ENCODE peak calls at places on chromosomes 6 and 20, in four cellular contexts. One of them, this sample, is unnamed.
A peak's percentile ranks its signal among the peaks of the same experiment; 100 is the strongest.

GRCh38 chr6:150539111-150539510 is 60.6 kb upstream of the PLEKHG1 start:
- DNase-seq in astrocyte of the spinal cord: no peak
- DNase-seq in neural crest cell: no peak
- DNase-seq in AG09309: no peak
- DNase-seq in this sample: no peak

GRCh38 chr20:37305079-37305478 is 15.6 kb downstream of the MANBAL start:
- DNase-seq in AG09309: no peak
- DNase-seq in astrocyte of the spinal cord: no peak
- DNase-seq in neural crest cell: no peak
- DNase-seq in this sample: no peak

GRCh38 chr20:52859156-52859887 is 112.8 kb upstream of the TSHZ2 start:
- DNase-seq in AG09309: no peak
- DNase-seq in neural crest cell: no peak
- DNase-seq in astrocyte of the spinal cord: peak; percentile 63
- DNase-seq in this sample: peak; percentile 4

GRCh38 chr6:25302677-25303128 is 23.5 kb downstream of the CARMIL1 start:
- DNase-seq in astrocyte of the spinal cord: peak; percentile 62
- DNase-seq in neural crest cell: no peak
- DNase-seq in AG09309: peak; percentile 82
- DNase-seq in this sample: peak; percentile 37

GRCh38 chr20:24862606-24863005 is 86.5 kb upstream of the CST7 start:
- DNase-seq in neural crest cell: no peak
- DNase-seq in AG09309: no peak
- DNase-seq in astrocyte of the spinal cord: no peak
- DNase-seq in this sample: no peak

GRCh38 chr20:36463212-36464061 is 77.9 kb upstream of the MYL9 start:
- DNase-seq in astrocyte of the spinal cord: no peak
- DNase-seq in neural crest cell: no peak
- DNase-seq in AG09309: no peak
- DNase-seq in this sample: no peak

GRCh38 chr20:23244207-23244915 is 106.2 kb upstream of the NXT1 start:
- DNase-seq in AG09309: no peak
- DNase-seq in neural crest cell: no peak
- DNase-seq in astrocyte of the spinal cord: no peak
- DNase-seq in this sample: no peak

GRCh38 chr6:49550413-49551125 is at the start of gene C6orf141:
- DNase-seq in AG09309: no peak
- DNase-seq in astrocyte of the spinal cord: no peak
- DNase-seq in neural crest cell: peak; percentile 30
- DNase-seq in this sample: no peak

GRCh38 chr6:56051199-56051598 is 175.8 kb upstream of the BMP5 start:
- DNase-seq in astrocyte of the spinal cord: no peak
- DNase-seq in neural crest cell: no peak
- DNase-seq in AG09309: no peak
- DNase-seq in this sample: no peak

GRCh38 chr20:60062431-60063336 is 104.5 kb downstream of the CDH26 start:
- DNase-seq in astrocyte of the spinal cord: peak; percentile 71
- DNase-seq in neural crest cell: no peak
- DNase-seq in AG09309: peak; percentile 82
- DNase-seq in this sample: peak; percentile 74

DNA sequence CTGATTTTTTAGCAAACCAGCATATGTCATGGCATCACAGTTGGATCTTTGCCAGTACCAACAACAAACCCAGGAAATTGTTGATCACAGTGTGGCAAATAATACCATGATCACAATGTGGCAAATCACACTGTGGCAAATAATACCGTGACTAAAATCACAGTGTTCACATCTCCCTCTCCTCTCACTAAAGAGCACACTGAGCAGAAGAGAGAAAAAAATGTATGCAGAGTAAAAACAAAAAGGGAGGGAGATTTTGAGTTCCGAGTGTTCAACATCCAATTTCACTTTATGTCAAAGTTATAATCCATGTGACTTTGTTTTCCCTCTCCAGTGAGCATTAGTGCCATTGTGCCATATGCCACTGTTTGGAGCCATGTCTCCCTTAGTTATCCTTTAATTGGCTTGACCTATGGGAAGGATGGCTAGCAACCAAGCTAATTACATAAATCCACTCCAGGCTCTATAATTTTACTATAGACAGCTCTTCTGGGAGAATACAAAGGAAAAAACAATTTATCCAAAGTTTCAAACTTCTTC is 1059.5 kb downstream of the HACE1 start:
- DNase-seq in astrocyte of the spinal cord: no peak
- DNase-seq in neural crest cell: no peak
- DNase-seq in AG09309: no peak
- DNase-seq in this sample: no peak
- TF ChIP-seq CTCF in astrocyte of the spinal cord: no peak
- TF ChIP-seq CTCF in neural crest cell: no peak
- TF ChIP-seq CTCF in AG09309: no peak
- TF ChIP-seq CTCF in this sample: no peak

DNA sequence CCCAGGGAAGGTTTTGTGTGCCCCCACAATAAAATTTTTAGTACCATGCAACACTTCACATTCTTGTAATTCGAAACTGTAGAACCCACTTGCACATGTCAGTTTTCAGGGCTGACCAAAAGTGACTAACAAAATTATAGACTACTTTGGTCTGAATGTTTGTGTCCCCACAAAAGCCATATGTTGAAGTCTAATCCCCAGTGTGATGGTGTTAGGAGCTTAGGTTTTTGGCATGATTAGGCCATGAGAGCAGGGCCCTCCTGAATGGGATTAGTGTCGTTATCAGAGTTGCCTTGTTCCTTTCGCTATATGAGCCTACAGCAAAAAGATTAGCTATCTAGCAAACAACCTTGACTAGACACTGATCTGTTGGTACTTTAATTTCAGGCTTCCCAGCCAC is 49.0 kb upstream of the TENT5A start:
- DNase-seq in AG09309: no peak
- DNase-seq in neural crest cell: no peak
- DNase-seq in astrocyte of the spinal cord: no peak
- DNase-seq in this sample: peak; percentile 66
- TF ChIP-seq CTCF in AG09309: no peak
- TF ChIP-seq CTCF in neural crest cell: no peak
- TF ChIP-seq CTCF in astrocyte of the spinal cord: no peak
- TF ChIP-seq CTCF in this sample: no peak

GRCh38 chr6:144928847-144929246 is 643.7 kb downstream of the UTRN start:
- DNase-seq in AG09309: no peak
- DNase-seq in neural crest cell: no peak
- DNase-seq in astrocyte of the spinal cord: no peak
- DNase-seq in this sample: no peak

GRCh38 chr6:144929262-144929661 is 644.1 kb downstream of the UTRN start:
- DNase-seq in neural crest cell: no peak
- DNase-seq in AG09309: no peak
- DNase-seq in astrocyte of the spinal cord: no peak
- DNase-seq in this sample: no peak

GRCh38 chr6:144935181-144935580 is 650.0 kb downstream of the UTRN start:
- DNase-seq in astrocyte of the spinal cord: no peak
- DNase-seq in neural crest cell: no peak
- DNase-seq in AG09309: no peak
- DNase-seq in this sample: no peak

GRCh38 chr6:144932621-144933020 is 647.5 kb downstream of the UTRN start:
- DNase-seq in AG09309: no peak
- DNase-seq in neural crest cell: no peak
- DNase-seq in astrocyte of the spinal cord: no peak
- DNase-seq in this sample: no peak

DNA sequence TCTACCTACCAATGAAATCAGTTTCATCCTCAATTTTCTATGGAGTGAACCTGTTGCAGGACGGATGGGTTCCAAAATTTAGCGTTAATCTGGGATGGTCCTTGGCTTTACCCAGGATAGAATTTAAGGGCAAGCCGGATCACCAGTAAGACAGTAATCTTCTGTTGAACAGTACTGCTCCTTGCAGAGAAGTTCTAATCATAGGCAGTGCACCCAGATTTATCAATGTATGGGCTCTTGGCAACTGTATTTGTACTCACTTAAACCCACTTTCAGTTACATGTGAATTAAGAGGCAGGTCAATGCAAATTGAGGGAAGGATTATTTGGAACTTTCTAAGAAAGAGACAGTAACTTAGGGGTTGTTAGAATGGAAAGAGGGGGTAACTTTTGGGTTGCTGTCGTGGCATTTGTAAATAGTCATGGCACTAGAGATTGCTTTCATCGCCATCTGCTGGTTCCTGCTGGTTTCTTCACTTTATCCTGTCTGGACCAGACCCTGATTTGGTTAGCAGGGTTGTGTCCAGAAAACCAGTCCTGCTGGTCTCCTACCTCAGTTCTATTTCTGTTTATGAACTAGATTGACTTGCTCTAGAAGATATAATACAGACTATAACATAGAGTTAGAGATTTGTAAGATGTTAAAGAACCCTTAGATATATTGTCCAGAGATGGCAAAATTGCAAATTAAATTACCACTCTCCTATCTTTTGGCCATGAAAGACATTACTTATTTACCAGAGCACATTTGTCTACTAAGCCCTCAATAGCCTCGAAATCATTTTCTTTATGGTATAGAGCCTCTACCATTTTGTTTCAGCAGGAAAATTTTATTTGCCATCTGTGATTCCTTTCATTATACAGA is 646.3 kb downstream of the UTRN start:
- DNase-seq in AG09309: no peak
- DNase-seq in neural crest cell: peak; percentile 29
- DNase-seq in astrocyte of the spinal cord: peak; percentile 41
- DNase-seq in this sample: no peak
- TF ChIP-seq CTCF in AG09309: peak; percentile 75
- TF ChIP-seq CTCF in neural crest cell: peak; percentile 78
- TF ChIP-seq CTCF in astrocyte of the spinal cord: peak; percentile 77
- TF ChIP-seq CTCF in this sample: peak; percentile 76

DNA sequence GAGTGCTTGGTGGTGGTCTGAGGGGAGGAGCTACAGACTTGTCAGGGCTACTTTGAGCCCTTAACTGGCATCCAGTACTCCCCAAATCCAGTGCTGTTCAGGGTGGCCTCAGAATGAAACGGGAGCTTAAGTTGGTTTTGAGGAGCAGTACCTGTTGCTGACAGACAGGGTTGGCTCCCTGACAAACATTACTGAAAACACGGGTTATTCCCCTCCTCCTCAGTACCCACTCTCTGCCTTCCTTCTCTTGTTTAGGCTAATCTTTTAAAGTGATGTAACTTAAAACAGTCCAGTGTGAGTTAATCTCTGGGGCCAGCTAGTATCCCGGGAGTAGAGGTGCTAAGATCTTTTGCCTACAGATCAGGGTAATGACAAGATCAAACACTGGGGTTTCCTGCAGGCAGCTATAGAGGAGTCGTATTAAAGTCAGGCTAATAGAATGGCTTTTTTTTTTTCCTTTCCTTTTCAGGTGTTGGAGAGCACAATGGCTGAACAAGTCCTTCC is 3.7 kb downstream of the TNFAIP3 start:
- DNase-seq in AG09309: no peak
- DNase-seq in neural crest cell: no peak
- DNase-seq in astrocyte of the spinal cord: no peak
- DNase-seq in this sample: no peak
- TF ChIP-seq CTCF in AG09309: peak; percentile 29
- TF ChIP-seq CTCF in neural crest cell: no peak
- TF ChIP-seq CTCF in astrocyte of the spinal cord: peak; percentile 0
- TF ChIP-seq CTCF in this sample: no peak

GRCh38 chr20:44642203-44643153 is 9.0 kb downstream of the ADA start:
- DNase-seq in astrocyte of the spinal cord: peak; percentile 89
- DNase-seq in AG09309: peak; percentile 42
- DNase-seq in neural crest cell: no peak
- DNase-seq in this sample: peak; percentile 65
- TF ChIP-seq CTCF in astrocyte of the spinal cord: no peak
- TF ChIP-seq CTCF in AG09309: no peak
- TF ChIP-seq CTCF in neural crest cell: no peak
- TF ChIP-seq CTCF in this sample: peak; percentile 13

DNA sequence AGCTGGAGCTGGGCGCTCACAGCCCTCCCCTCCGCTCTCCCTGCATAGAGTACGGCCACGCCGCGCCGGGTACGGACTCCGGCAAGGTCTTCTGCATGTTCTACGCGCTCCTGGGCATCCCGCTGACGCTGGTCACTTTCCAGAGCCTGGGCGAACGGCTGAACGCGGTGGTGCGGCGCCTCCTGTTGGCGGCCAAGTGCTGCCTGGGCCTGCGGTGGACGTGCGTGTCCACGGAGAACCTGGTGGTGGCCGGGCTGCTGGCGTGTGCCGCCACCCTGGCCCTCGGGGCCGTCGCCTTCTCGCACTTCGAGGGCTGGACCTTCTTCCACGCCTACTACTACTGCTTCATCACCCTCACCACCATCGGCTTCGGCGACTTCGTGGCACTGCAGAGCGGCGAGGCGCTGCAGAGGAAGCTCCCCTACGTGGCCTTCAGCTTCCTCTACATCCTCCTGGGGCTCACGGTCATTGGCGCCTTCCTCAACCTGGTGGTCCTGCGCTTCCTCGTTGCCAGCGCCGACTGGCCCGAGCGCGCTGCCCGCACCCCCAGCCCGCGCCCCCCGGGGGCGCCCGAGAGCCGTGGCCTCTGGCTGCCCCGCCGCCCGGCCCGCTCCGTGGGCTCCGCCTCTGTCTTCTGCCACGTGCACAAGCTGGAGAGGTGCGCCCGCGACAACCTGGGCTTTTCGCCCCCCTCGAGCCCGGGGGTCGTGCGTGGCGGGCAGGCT is 4.6 kb downstream of the KCNK15 start:
- DNase-seq in AG09309: no peak
- DNase-seq in astrocyte of the spinal cord: no peak
- DNase-seq in neural crest cell: no peak
- DNase-seq in this sample: no peak
- TF ChIP-seq CTCF in AG09309: peak; percentile 11
- TF ChIP-seq CTCF in astrocyte of the spinal cord: peak; percentile 4
- TF ChIP-seq CTCF in neural crest cell: peak; percentile 30
- TF ChIP-seq CTCF in this sample: peak; percentile 16

GRCh38 chr6:44099192-44099591 is 28.1 kb downstream of the MRPL14 start:
- DNase-seq in astrocyte of the spinal cord: no peak
- DNase-seq in AG09309: no peak
- DNase-seq in neural crest cell: no peak
- DNase-seq in this sample: no peak

GRCh38 chr6:44093750-44094402 is 33.4 kb downstream of the MRPL14 start:
- DNase-seq in astrocyte of the spinal cord: no peak
- DNase-seq in AG09309: no peak
- DNase-seq in neural crest cell: no peak
- DNase-seq in this sample: no peak

GRCh38 chr6:44094403-44095242 is 32.6 kb downstream of the MRPL14 start:
- DNase-seq in astrocyte of the spinal cord: no peak
- DNase-seq in AG09309: no peak
- DNase-seq in neural crest cell: no peak
- DNase-seq in this sample: no peak

GRCh38 chr6:44097782-44098317 is 29.4 kb downstream of the MRPL14 start:
- DNase-seq in astrocyte of the spinal cord: no peak
- DNase-seq in neural crest cell: no peak
- DNase-seq in AG09309: no peak
- DNase-seq in this sample: no peak

GRCh38 chr6:44096615-44097014 is 30.6 kb downstream of the MRPL14 start:
- DNase-seq in astrocyte of the spinal cord: peak; percentile 55
- DNase-seq in neural crest cell: peak; percentile 62
- DNase-seq in AG09309: no peak
- DNase-seq in this sample: no peak
- TF ChIP-seq CTCF in astrocyte of the spinal cord: peak; percentile 83
- TF ChIP-seq CTCF in neural crest cell: peak; percentile 79
- TF ChIP-seq CTCF in AG09309: peak; percentile 80
- TF ChIP-seq CTCF in this sample: peak; percentile 84

GRCh38 chr6:89650579-89650978 is 12.0 kb upstream of the LYRM2 start:
- DNase-seq in AG09309: no peak
- DNase-seq in astrocyte of the spinal cord: no peak
- DNase-seq in neural crest cell: no peak
- DNase-seq in this sample: no peak
- TF ChIP-seq CTCF in AG09309: no peak
- TF ChIP-seq CTCF in astrocyte of the spinal cord: no peak
- TF ChIP-seq CTCF in neural crest cell: no peak
- TF ChIP-seq CTCF in this sample: no peak